ENCODE peak calls at places on chromosomes 11 and 22, in seven cellular contexts. One of them, this sample, is unnamed.

GRCh38 chr11:120178441-120179070 is 32.3 kb upstream of the OAF start:
- DNase-seq in gastrocnemius medialis: no peak
- DNase-seq in body of pancreas: no peak
- DNase-seq in tibial nerve: no peak
- DNase-seq in adrenal gland: no peak
- DNase-seq in heart left ventricle: no peak
- DNase-seq in esophagus squamous epithelium: no peak
- DNase-seq in this sample: peak; percentile 13

GRCh38 chr22:26692215-26692614 is 34.8 kb downstream of the MIAT start:
- DNase-seq in adrenal gland: no peak
- DNase-seq in tibial nerve: no peak
- DNase-seq in gastrocnemius medialis: no peak
- DNase-seq in esophagus squamous epithelium: no peak
- DNase-seq in body of pancreas: no peak
- DNase-seq in heart left ventricle: no peak
- DNase-seq in this sample: no peak

GRCh38 chr22:41752011-41752975 is 48.2 kb upstream of the CCDC134 start:
- DNase-seq in heart left ventricle: no peak
- DNase-seq in tibial nerve: no peak
- DNase-seq in adrenal gland: no peak
- DNase-seq in gastrocnemius medialis: no peak
- DNase-seq in esophagus squamous epithelium: no peak
- DNase-seq in body of pancreas: no peak
- DNase-seq in this sample: no peak

GRCh38 chr22:37196539-37197450 is 8.7 kb upstream of the C1QTNF6 start:
- DNase-seq in body of pancreas: peak; percentile 88
- DNase-seq in adrenal gland: peak; percentile 90
- DNase-seq in heart left ventricle: peak; percentile 91
- DNase-seq in gastrocnemius medialis: peak; percentile 68
- DNase-seq in tibial nerve: peak; percentile 77
- DNase-seq in esophagus squamous epithelium: no peak
- DNase-seq in this sample: peak; percentile 94

GRCh38 chr11:130480166-130480565 is 31.7 kb downstream of the ADAMTS15 start:
- DNase-seq in tibial nerve: no peak
- DNase-seq in gastrocnemius medialis: no peak
- DNase-seq in esophagus squamous epithelium: no peak
- DNase-seq in adrenal gland: no peak
- DNase-seq in heart left ventricle: no peak
- DNase-seq in body of pancreas: no peak
- DNase-seq in this sample: no peak

GRCh38 chr11:110432713-110433392 is 3.1 kb downstream of the FDX1 start:
- DNase-seq in gastrocnemius medialis: no peak
- DNase-seq in esophagus squamous epithelium: no peak
- DNase-seq in body of pancreas: no peak
- DNase-seq in heart left ventricle: no peak
- DNase-seq in tibial nerve: no peak
- DNase-seq in adrenal gland: no peak
- DNase-seq in this sample: no peak

GRCh38 chr11:109854696-109855095 is 238.5 kb upstream of the ZC3H12C start:
- DNase-seq in esophagus squamous epithelium: no peak
- DNase-seq in body of pancreas: no peak
- DNase-seq in heart left ventricle: no peak
- DNase-seq in tibial nerve: no peak
- DNase-seq in adrenal gland: no peak
- DNase-seq in gastrocnemius medialis: no peak
- DNase-seq in this sample: no peak

GRCh38 chr11:82960779-82961143 is 59.2 kb downstream of the DDIAS start:
- DNase-seq in heart left ventricle: no peak
- DNase-seq in tibial nerve: no peak
- DNase-seq in adrenal gland: no peak
- DNase-seq in gastrocnemius medialis: no peak
- DNase-seq in body of pancreas: no peak
- DNase-seq in esophagus squamous epithelium: no peak
- DNase-seq in this sample: no peak

GRCh38 chr11:115911656-115912055 is 407.4 kb upstream of the CADM1 start:
- DNase-seq in body of pancreas: peak; percentile 9
- DNase-seq in esophagus squamous epithelium: no peak
- DNase-seq in tibial nerve: no peak
- DNase-seq in heart left ventricle: no peak
- DNase-seq in gastrocnemius medialis: no peak
- DNase-seq in adrenal gland: no peak
- DNase-seq in this sample: no peak

GRCh38 chr22:30251661-30252226 is 5.2 kb upstream of the LIF start:
- DNase-seq in gastrocnemius medialis: no peak
- DNase-seq in heart left ventricle: peak; percentile 59
- DNase-seq in tibial nerve: no peak
- DNase-seq in esophagus squamous epithelium: no peak
- DNase-seq in adrenal gland: no peak
- DNase-seq in body of pancreas: no peak
- DNase-seq in this sample: no peak

GRCh38 chr11:100687630-100688395 is 725 bp downstream of the ARHGAP42 start:
- DNase-seq in heart left ventricle: peak; percentile 55
- DNase-seq in body of pancreas: peak; percentile 49
- DNase-seq in adrenal gland: peak; percentile 50
- DNase-seq in tibial nerve: peak; percentile 23
- DNase-seq in esophagus squamous epithelium: no peak
- DNase-seq in gastrocnemius medialis: peak; percentile 56
- DNase-seq in this sample: peak; percentile 65

GRCh38 chr22:36641902-36642640 is 61.5 kb downstream of the CACNG2 start:
- DNase-seq in adrenal gland: no peak
- DNase-seq in esophagus squamous epithelium: no peak
- DNase-seq in body of pancreas: no peak
- DNase-seq in tibial nerve: no peak
- DNase-seq in heart left ventricle: no peak
- DNase-seq in gastrocnemius medialis: no peak
- DNase-seq in this sample: no peak

GRCh38 chr11:34427171-34427805 is 11.4 kb upstream of the CAT start:
- DNase-seq in adrenal gland: no peak
- DNase-seq in body of pancreas: no peak
- DNase-seq in heart left ventricle: no peak
- DNase-seq in gastrocnemius medialis: no peak
- DNase-seq in tibial nerve: no peak
- DNase-seq in esophagus squamous epithelium: no peak
- DNase-seq in this sample: peak; percentile 40

GRCh38 chr11:121930004-121930965 is 185.7 kb downstream of the BLID start:
- DNase-seq in heart left ventricle: peak; percentile 32
- DNase-seq in tibial nerve: no peak
- DNase-seq in adrenal gland: no peak
- DNase-seq in body of pancreas: peak; percentile 6
- DNase-seq in esophagus squamous epithelium: no peak
- DNase-seq in gastrocnemius medialis: no peak
- DNase-seq in this sample: no peak

GRCh38 chr11:130652671-130653335 is 204.4 kb downstream of the ADAMTS15 start:
- DNase-seq in body of pancreas: peak; percentile 52
- DNase-seq in tibial nerve: peak; percentile 56
- DNase-seq in adrenal gland: peak; percentile 23
- DNase-seq in gastrocnemius medialis: peak; percentile 79
- DNase-seq in heart left ventricle: peak; percentile 72
- DNase-seq in esophagus squamous epithelium: no peak
- DNase-seq in this sample: peak; percentile 74

GRCh38 chr11:35709386-35709785 is 46.8 kb downstream of the TRIM44 start:
- DNase-seq in gastrocnemius medialis: no peak
- DNase-seq in esophagus squamous epithelium: no peak
- DNase-seq in tibial nerve: no peak
- DNase-seq in heart left ventricle: no peak
- DNase-seq in body of pancreas: peak; percentile 12
- DNase-seq in adrenal gland: no peak
- DNase-seq in this sample: no peak

GRCh38 chr22:46103181-46103580 is 47.1 kb upstream of the PPARA start:
- DNase-seq in esophagus squamous epithelium: no peak
- DNase-seq in heart left ventricle: no peak
- DNase-seq in body of pancreas: no peak
- DNase-seq in adrenal gland: no peak
- DNase-seq in gastrocnemius medialis: no peak
- DNase-seq in tibial nerve: no peak
- DNase-seq in this sample: no peak

GRCh38 chr11:121838571-121838970 is 277.4 kb downstream of the BLID start:
- DNase-seq in body of pancreas: no peak
- DNase-seq in tibial nerve: no peak
- DNase-seq in gastrocnemius medialis: no peak
- DNase-seq in adrenal gland: no peak
- DNase-seq in esophagus squamous epithelium: no peak
- DNase-seq in heart left ventricle: no peak
- DNase-seq in this sample: no peak

GRCh38 chr11:82557274-82557673 is 176.4 kb downstream of the FAM181B start:
- DNase-seq in heart left ventricle: peak; percentile 54
- DNase-seq in body of pancreas: peak; percentile 8
- DNase-seq in tibial nerve: no peak
- DNase-seq in esophagus squamous epithelium: no peak
- DNase-seq in adrenal gland: no peak
- DNase-seq in gastrocnemius medialis: no peak
- DNase-seq in this sample: no peak

GRCh38 chr11:79449040-79449439 is 8.2 kb upstream of the TENM4 start:
- DNase-seq in body of pancreas: no peak
- DNase-seq in esophagus squamous epithelium: no peak
- DNase-seq in gastrocnemius medialis: no peak
- DNase-seq in heart left ventricle: no peak
- DNase-seq in adrenal gland: no peak
- DNase-seq in tibial nerve: no peak
- DNase-seq in this sample: no peak

GRCh38 chr22:38745676-38746460 is 9.9 kb downstream of the SUN2 start:
- DNase-seq in tibial nerve: no peak
- DNase-seq in gastrocnemius medialis: no peak
- DNase-seq in esophagus squamous epithelium: no peak
- DNase-seq in adrenal gland: no peak
- DNase-seq in body of pancreas: no peak
- DNase-seq in heart left ventricle: no peak
- DNase-seq in this sample: no peak

GRCh38 chr11:34585870-34586654 is 34.8 kb upstream of the EHF start:
- DNase-seq in heart left ventricle: no peak
- DNase-seq in tibial nerve: no peak
- DNase-seq in esophagus squamous epithelium: no peak
- DNase-seq in body of pancreas: no peak
- DNase-seq in gastrocnemius medialis: no peak
- DNase-seq in adrenal gland: no peak
- DNase-seq in this sample: no peak

GRCh38 chr11:102837646-102838045 is 5.8 kb downstream of the MMP3 start:
- DNase-seq in body of pancreas: no peak
- DNase-seq in adrenal gland: no peak
- DNase-seq in esophagus squamous epithelium: no peak
- DNase-seq in gastrocnemius medialis: no peak
- DNase-seq in tibial nerve: no peak
- DNase-seq in heart left ventricle: no peak
- DNase-seq in this sample: no peak

GRCh38 chr22:30609260-30610185 is 2.5 kb downstream of the TCN2 start:
- DNase-seq in tibial nerve: no peak
- DNase-seq in adrenal gland: peak; percentile 62
- DNase-seq in body of pancreas: peak; percentile 15
- DNase-seq in gastrocnemius medialis: peak; percentile 24
- DNase-seq in heart left ventricle: peak; percentile 59
- DNase-seq in esophagus squamous epithelium: no peak
- DNase-seq in this sample: peak; percentile 55

GRCh38 chr11:9250139-9250582 is 15.0 kb downstream of the DENND5A start:
- DNase-seq in body of pancreas: no peak
- DNase-seq in esophagus squamous epithelium: no peak
- DNase-seq in tibial nerve: no peak
- DNase-seq in gastrocnemius medialis: no peak
- DNase-seq in heart left ventricle: no peak
- DNase-seq in adrenal gland: no peak
- DNase-seq in this sample: no peak

GRCh38 chr11:73230276-73230875 is 12.3 kb downstream of the P2RY2 start:
- DNase-seq in body of pancreas: no peak
- DNase-seq in esophagus squamous epithelium: no peak
- DNase-seq in adrenal gland: no peak
- DNase-seq in heart left ventricle: no peak
- DNase-seq in tibial nerve: no peak
- DNase-seq in gastrocnemius medialis: no peak
- DNase-seq in this sample: no peak

GRCh38 chr22:43279867-43280519 is 63.2 kb downstream of the SCUBE1 start:
- DNase-seq in heart left ventricle: no peak
- DNase-seq in tibial nerve: no peak
- DNase-seq in body of pancreas: no peak
- DNase-seq in gastrocnemius medialis: no peak
- DNase-seq in adrenal gland: no peak
- DNase-seq in esophagus squamous epithelium: no peak
- DNase-seq in this sample: no peak

GRCh38 chr11:75031224-75031753 is 42.6 kb downstream of the NEU3 start:
- DNase-seq in body of pancreas: no peak
- DNase-seq in tibial nerve: no peak
- DNase-seq in gastrocnemius medialis: no peak
- DNase-seq in adrenal gland: peak; percentile 85
- DNase-seq in heart left ventricle: no peak
- DNase-seq in esophagus squamous epithelium: no peak
- DNase-seq in this sample: no peak

GRCh38 chr11:2805388-2806057 is 80.1 kb downstream of the CDKN1C start:
- DNase-seq in heart left ventricle: no peak
- DNase-seq in esophagus squamous epithelium: no peak
- DNase-seq in body of pancreas: peak; percentile 5
- DNase-seq in gastrocnemius medialis: peak; percentile 1
- DNase-seq in adrenal gland: peak; percentile 10
- DNase-seq in tibial nerve: peak; percentile 13
- DNase-seq in this sample: peak; percentile 23
- H3K27me3 ChIP-seq in heart left ventricle: no peaks in the 10 kb centered on the region
- H3K27me3 ChIP-seq in esophagus squamous epithelium: peaks cover 8% of the 10 kb centered on the region
- H3K27me3 ChIP-seq in body of pancreas: no peaks in the 10 kb centered on the region
- H3K27me3 ChIP-seq in gastrocnemius medialis: peaks cover 11% of the 10 kb centered on the region
- H3K27me3 ChIP-seq in adrenal gland: no peaks in the 10 kb centered on the region
- H3K27me3 ChIP-seq in tibial nerve: no peaks in the 10 kb centered on the region
- H3K27me3 ChIP-seq in this sample: no peaks in the 10 kb centered on the region

GRCh38 chr22:47476226-47476625 is 713.8 kb downstream of the TBC1D22A start:
- DNase-seq in heart left ventricle: no peak
- DNase-seq in tibial nerve: no peak
- DNase-seq in esophagus squamous epithelium: no peak
- DNase-seq in body of pancreas: no peak
- DNase-seq in gastrocnemius medialis: no peak
- DNase-seq in adrenal gland: no peak
- DNase-seq in this sample: no peak
- H3K9me3 ChIP-seq in heart left ventricle: no peaks in the 10 kb centered on the region
- H3K9me3 ChIP-seq in tibial nerve: no peaks in the 10 kb centered on the region
- H3K9me3 ChIP-seq in esophagus squamous epithelium: no peaks in the 10 kb centered on the region
- H3K9me3 ChIP-seq in body of pancreas: no peaks in the 10 kb centered on the region
- H3K9me3 ChIP-seq in gastrocnemius medialis: no peaks in the 10 kb centered on the region
- H3K9me3 ChIP-seq in adrenal gland: no peaks in the 10 kb centered on the region
- H3K9me3 ChIP-seq in this sample: no peaks in the 10 kb centered on the region

DNA sequence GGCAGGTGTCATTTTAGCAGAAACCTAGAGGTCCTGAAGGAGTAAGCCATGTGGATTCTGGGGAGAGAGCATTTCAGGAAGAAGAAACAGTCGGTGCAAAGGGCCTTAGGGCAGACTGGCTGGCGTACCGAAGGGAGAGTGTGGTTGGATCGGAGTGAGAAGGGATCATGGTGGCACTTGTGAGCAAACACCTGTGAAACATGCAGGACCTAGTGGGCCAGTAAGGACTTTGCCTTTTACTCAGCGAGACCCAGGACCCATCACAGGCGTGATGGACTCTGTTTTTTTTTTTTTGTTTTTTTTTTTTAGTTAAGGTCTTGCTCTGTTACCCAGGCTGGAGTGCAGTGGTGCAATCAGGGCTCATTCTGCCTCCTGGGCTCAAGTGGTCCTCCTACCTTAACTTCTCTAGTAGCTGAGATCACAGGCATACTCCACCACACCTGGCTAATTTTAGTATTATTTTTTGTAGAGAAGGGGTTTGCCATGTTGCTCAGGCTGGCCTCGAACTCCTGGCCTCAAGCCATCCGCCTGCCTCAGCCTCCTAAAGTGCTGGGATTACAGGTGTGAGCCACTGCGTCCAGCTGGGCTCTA is 3.5 kb upstream of the TSGA10IP start:
- DNase-seq in heart left ventricle: no peak
- DNase-seq in tibial nerve: no peak
- DNase-seq in body of pancreas: no peak
- DNase-seq in esophagus squamous epithelium: no peak
- DNase-seq in adrenal gland: no peak
- DNase-seq in gastrocnemius medialis: no peak
- DNase-seq in this sample: no peak
- TF ChIP-seq POLR2A in heart left ventricle: no peak
- TF ChIP-seq POLR2A in tibial nerve: no peak
- TF ChIP-seq POLR2A in body of pancreas: no peak
- TF ChIP-seq POLR2A in esophagus squamous epithelium: no peak
- TF ChIP-seq POLR2A in adrenal gland: no peak
- TF ChIP-seq POLR2A in gastrocnemius medialis: no peak
- TF ChIP-seq POLR2A in this sample: no peak

GRCh38 chr11:31813242-31813960 is 2.3 kb upstream of the PAX6 start:
- DNase-seq in adrenal gland: no peak
- DNase-seq in body of pancreas: no peak
- DNase-seq in esophagus squamous epithelium: no peak
- DNase-seq in gastrocnemius medialis: no peak
- DNase-seq in heart left ventricle: no peak
- DNase-seq in tibial nerve: no peak
- DNase-seq in this sample: no peak
- H3K27me3 ChIP-seq in adrenal gland: peaks cover 92% of the 10 kb centered on the region
- H3K27me3 ChIP-seq in body of pancreas: peaks cover under 1% of the 10 kb centered on the region
- H3K27me3 ChIP-seq in esophagus squamous epithelium: peaks cover 100% of the 10 kb centered on the region
- H3K27me3 ChIP-seq in gastrocnemius medialis: peaks cover 100% of the 10 kb centered on the region
- H3K27me3 ChIP-seq in heart left ventricle: peaks cover 100% of the 10 kb centered on the region
- H3K27me3 ChIP-seq in tibial nerve: peaks cover 9% of the 10 kb centered on the region
- H3K27me3 ChIP-seq in this sample: peaks cover 81% of the 10 kb centered on the region

This sample was measured in uterus.